ENCODE peak calls at places on chromosomes 11 and 22, in six cellular contexts. G, R, I, S, L and A are unnamed samples.

GRCh38 chr22:45302047-45302446 is 7.7 kb upstream of the FAM118A start:
- DNase-seq in G (no peak), R (peak; percentile 65), I (no peak), S (no peak), L (peak; percentile 80), A (no peak)

GRCh38 chr11:83284501-83285051 is 1.6 kb downstream of the CCDC90B start:
- DNase-seq in G (no peak), R (peak; percentile 1), I (no peak), S (no peak), L (no peak), A (no peak)

GRCh38 chr11:14974021-14974698 is 2.0 kb upstream of the CALCA start:
- DNase-seq in G (no peak), R (no peak), I (peak; percentile 45), S (no peak), L (no peak), A (no peak)

GRCh38 chr11:48020092-48020755 is 39.9 kb downstream of the PTPRJ start:
- DNase-seq in G (no peak), R (no peak), I (no peak), S (peak; percentile 41), L (no peak), A (no peak)

GRCh38 chr11:111663820-111664219 is 61.6 kb downstream of the SIK2 start:
- DNase-seq in G (no peak), R (no peak), I (no peak), S (no peak), L (no peak), A (no peak)

GRCh38 chr11:109085708-109086373 is 336.1 kb upstream of the C11orf87 start:
- DNase-seq in G (no peak), R (peak; percentile 40), I (no peak), S (no peak), L (peak; percentile 52), A (no peak)

GRCh38 chr11:35682230-35683195 is 19.9 kb downstream of the TRIM44 start:
- DNase-seq in G (no peak), R (no peak), I (no peak), S (no peak), L (no peak), A (no peak)

GRCh38 chr11:13339196-13340153 is 61.9 kb downstream of the BMAL1 start:
- DNase-seq in G (no peak), R (peak; percentile 96), I (no peak), S (no peak), L (peak; percentile 90), A (no peak)

GRCh38 chr11:19821412-19821875 is 108.8 kb downstream of the NAV2 start:
- DNase-seq in G (no peak), R (no peak), I (no peak), S (no peak), L (no peak), A (peak; percentile 44)

GRCh38 chr11:30128269-30128932 is 102.4 kb upstream of the FSHB start:
- DNase-seq in G (no peak), R (peak; percentile 44), I (no peak), S (no peak), L (peak; percentile 6), A (peak; percentile 9)

GRCh38 chr11:32172771-32173170 is 81.9 kb downstream of the RCN1 start:
- DNase-seq in G (no peak), R (no peak), I (no peak), S (no peak), L (peak; percentile 24), A (no peak)

GRCh38 chr11:90639687-90640086 is 416.8 kb upstream of the CHORDC1 start:
- DNase-seq in G (no peak), R (peak; percentile 8), I (no peak), S (no peak), L (no peak), A (no peak)

GRCh38 chr22:29625090-29625825 is 21.8 kb downstream of the NF2 start:
- DNase-seq in G (no peak), R (peak; percentile 83), I (peak; percentile 31), S (no peak), L (peak; percentile 41), A (peak; percentile 70)

GRCh38 chr11:66710384-66710930 is 18.6 kb downstream of the SPTBN2 start:
- DNase-seq in G (no peak), R (no peak), I (no peak), S (no peak), L (no peak), A (no peak)

GRCh38 chr11:62433553-62434301 is 14.9 kb downstream of the SCGB1A1 start:
- DNase-seq in G (no peak), R (no peak), I (no peak), S (no peak), L (no peak), A (no peak)

GRCh38 chr11:123775274-123775673 is 21.0 kb upstream of the OR6X1 start:
- DNase-seq in G (no peak), R (no peak), I (no peak), S (no peak), L (no peak), A (no peak)

GRCh38 chr22:41891407-41891806 is 23.5 kb downstream of the SHISA8 start:
- DNase-seq in G (no peak), R (no peak), I (no peak), S (no peak), L (no peak), A (no peak)

GRCh38 chr22:45164217-45165123 is 745 bp downstream of the NUP50 start:
- DNase-seq in G (peak; percentile 18), R (no peak), I (peak; percentile 47), S (peak; percentile 47), L (peak; percentile 52), A (peak; percentile 51)

GRCh38 chr11:35042265-35042664 is 96.7 kb upstream of the CD44 start:
- DNase-seq in G (no peak), R (no peak), I (no peak), S (no peak), L (no peak), A (no peak)

GRCh38 chr11:1783725-1784529 is 20.2 kb upstream of the CTSD start:
- DNase-seq in G (no peak), R (no peak), I (no peak), S (no peak), L (no peak), A (no peak)

GRCh38 chr11:44224867-44225501 is 85.0 kb downstream of the ALX4 start:
- DNase-seq in G (no peak), R (no peak), I (no peak), S (no peak), L (no peak), A (no peak)

GRCh38 chr22:24521791-24522245 is 26.7 kb downstream of the UPB1 start:
- DNase-seq in G (peak; percentile 32), R (peak; percentile 69), I (peak; percentile 38), S (no peak), L (peak; percentile 32), A (peak; percentile 83)

GRCh38 chr22:50062509-50063135 is 4.5 kb upstream of the TTLL8 start:
- DNase-seq in G (no peak), R (no peak), I (no peak), S (no peak), L (no peak), A (no peak)

GRCh38 chr11:45470151-45471001 is 184.2 kb upstream of the SYT13 start:
- DNase-seq in G (no peak), R (peak; percentile 25), I (no peak), S (no peak), L (no peak), A (no peak)

GRCh38 chr11:125433454-125434121 is 62.5 kb downstream of the FEZ1 start:
- DNase-seq in G (peak; percentile 9), R (peak; percentile 66), I (peak; percentile 64), S (peak; percentile 32), L (peak; percentile 72), A (peak; percentile 67)

GRCh38 chr11:12449961-12450715 is 72.8 kb downstream of the PARVA start:
- DNase-seq in G (no peak), R (peak; percentile 26), I (no peak), S (no peak), L (peak; percentile 15), A (no peak)

GRCh38 chr11:6604081-6604626 is 580 bp downstream of the ILK start:
- DNase-seq in G (peak; percentile 43), R (peak; percentile 61), I (peak; percentile 45), S (no peak), L (peak; percentile 77), A (peak; percentile 61)

GRCh38 chr11:118655486-118656190 is 23.8 kb downstream of the TREH start:
- DNase-seq in G (no peak), R (no peak), I (no peak), S (no peak), L (no peak), A (no peak)

GRCh38 chr11:120883404-120884135 is 140.3 kb upstream of the TBCEL start:
- DNase-seq in G (no peak), R (peak; percentile 32), I (no peak), S (no peak), L (peak; percentile 39), A (no peak)

GRCh38 chr11:43021466-43021865 is 290.3 kb upstream of the API5 start:
- DNase-seq in G (no peak), R (peak; percentile 11), I (peak; percentile 15), S (peak; percentile 2), L (no peak), A (peak; percentile 14)

GRCh38 chr11:65410936-65411680 is 11.5 kb upstream of the NEAT1 start:
- DNase-seq in G (no peak), R (no peak), I (no peak), S (no peak), L (no peak), A (no peak)

GRCh38 chr22:38858492-38858891 is 13.5 kb downstream of the CBX6 start:
- DNase-seq in G (no peak), R (no peak), I (no peak), S (no peak), L (no peak), A (no peak)

GRCh38 chr22:29767289-29768051 is at the start of gene UQCR10:
- DNase-seq in G (peak; percentile 89), R (peak; percentile 85), I (peak; percentile 89), S (peak; percentile 85), L (peak; percentile 93), A (peak; percentile 79)

GRCh38 chr11:13440100-13440855 is 22.7 kb downstream of the BTBD10 start:
- DNase-seq in G (no peak), R (peak; percentile 72), I (no peak), S (no peak), L (peak; percentile 80), A (no peak)